ENCODE peak calls at places on chromosome 19, in ten cellular contexts. One of them, this sample, is unnamed.

GRCh38 chr19:4414144-4414799 is 11.8 kb downstream of the CHAF1A start:
- DNase-seq in NCI-H82: no peak
- DNase-seq in nucleus accumbens: no peak
- DNase-seq in uterus: no peak
- DNase-seq in activated CD4-positive, alpha-beta T cell treated with anti-CD3 and anti-CD28 coated beads, Interleukin-2, amount 10 ng/mL, durations not matched to agents 7 days and 5 days: no peak
- DNase-seq in stimulated activated CD4-positive, alpha-beta T cell treated with anti-CD3 and anti-CD28 coated beads, Interleukin-15, amount 100 ng/mL, for 1 hour: no peak
- DNase-seq in lung microvascular endothelial cell: no peak
- DNase-seq in skeletal muscle cell: no peak
- DNase-seq in NCI-H69: no peak
- DNase-seq in activated naive CD4-positive, alpha-beta T cell: no peak
- DNase-seq in this sample: no peak

GRCh38 chr19:45884682-45885555 is 1.0 kb downstream of the IRF2BP1 start:
- DNase-seq in NCI-H82: peak
- DNase-seq in nucleus accumbens: no peak
- DNase-seq in uterus: no peak
- DNase-seq in activated CD4-positive, alpha-beta T cell treated with anti-CD3 and anti-CD28 coated beads, Interleukin-2, amount 10 ng/mL, durations not matched to agents 7 days and 5 days: no peak
- DNase-seq in stimulated activated CD4-positive, alpha-beta T cell treated with anti-CD3 and anti-CD28 coated beads, Interleukin-15, amount 100 ng/mL, for 1 hour: no peak
- DNase-seq in lung microvascular endothelial cell: no peak
- DNase-seq in skeletal muscle cell: no peak
- DNase-seq in NCI-H69: peak
- DNase-seq in activated naive CD4-positive, alpha-beta T cell: no peak
- DNase-seq in this sample: no peak

GRCh38 chr19:49637865-49638350 is 2.0 kb downstream of the RRAS start:
- DNase-seq in NCI-H82: peak
- DNase-seq in nucleus accumbens: no peak
- DNase-seq in uterus: peak
- DNase-seq in activated CD4-positive, alpha-beta T cell treated with anti-CD3 and anti-CD28 coated beads, Interleukin-2, amount 10 ng/mL, durations not matched to agents 7 days and 5 days: no peak
- DNase-seq in stimulated activated CD4-positive, alpha-beta T cell treated with anti-CD3 and anti-CD28 coated beads, Interleukin-15, amount 100 ng/mL, for 1 hour: no peak
- DNase-seq in lung microvascular endothelial cell: no peak
- DNase-seq in skeletal muscle cell: peak
- DNase-seq in NCI-H69: peak
- DNase-seq in activated naive CD4-positive, alpha-beta T cell: no peak
- DNase-seq in this sample: no peak

GRCh38 chr19:6352381-6353165 is 8.8 kb upstream of the CLPP start:
- DNase-seq in NCI-H82: no peak
- DNase-seq in nucleus accumbens: no peak
- DNase-seq in uterus: no peak
- DNase-seq in activated CD4-positive, alpha-beta T cell treated with anti-CD3 and anti-CD28 coated beads, Interleukin-2, amount 10 ng/mL, durations not matched to agents 7 days and 5 days: no peak
- DNase-seq in stimulated activated CD4-positive, alpha-beta T cell treated with anti-CD3 and anti-CD28 coated beads, Interleukin-15, amount 100 ng/mL, for 1 hour: no peak
- DNase-seq in lung microvascular endothelial cell: no peak
- DNase-seq in skeletal muscle cell: no peak
- DNase-seq in NCI-H69: no peak
- DNase-seq in activated naive CD4-positive, alpha-beta T cell: no peak
- DNase-seq in this sample: no peak

GRCh38 chr19:44072543-44073401 is 813 bp downstream of the ZNF284 start:
- DNase-seq in NCI-H82: peak
- DNase-seq in nucleus accumbens: no peak
- DNase-seq in uterus: no peak
- DNase-seq in activated CD4-positive, alpha-beta T cell treated with anti-CD3 and anti-CD28 coated beads, Interleukin-2, amount 10 ng/mL, durations not matched to agents 7 days and 5 days: no peak
- DNase-seq in stimulated activated CD4-positive, alpha-beta T cell treated with anti-CD3 and anti-CD28 coated beads, Interleukin-15, amount 100 ng/mL, for 1 hour: no peak
- DNase-seq in lung microvascular endothelial cell: peak
- DNase-seq in skeletal muscle cell: no peak
- DNase-seq in NCI-H69: peak
- DNase-seq in activated naive CD4-positive, alpha-beta T cell: no peak
- DNase-seq in this sample: no peak

GRCh38 chr19:5547881-5548280 is 19.9 kb downstream of the TINCR start:
- DNase-seq in NCI-H82: peak
- DNase-seq in nucleus accumbens: no peak
- DNase-seq in uterus: no peak
- DNase-seq in activated CD4-positive, alpha-beta T cell treated with anti-CD3 and anti-CD28 coated beads, Interleukin-2, amount 10 ng/mL, durations not matched to agents 7 days and 5 days: peak
- DNase-seq in stimulated activated CD4-positive, alpha-beta T cell treated with anti-CD3 and anti-CD28 coated beads, Interleukin-15, amount 100 ng/mL, for 1 hour: no peak
- DNase-seq in lung microvascular endothelial cell: peak
- DNase-seq in skeletal muscle cell: no peak
- DNase-seq in NCI-H69: peak
- DNase-seq in activated naive CD4-positive, alpha-beta T cell: no peak
- DNase-seq in this sample: no peak

GRCh38 chr19:4061178-4061682 is 5.5 kb downstream of the ZBTB7A start:
- DNase-seq in NCI-H82: no peak
- DNase-seq in nucleus accumbens: no peak
- DNase-seq in uterus: peak
- DNase-seq in activated CD4-positive, alpha-beta T cell treated with anti-CD3 and anti-CD28 coated beads, Interleukin-2, amount 10 ng/mL, durations not matched to agents 7 days and 5 days: no peak
- DNase-seq in stimulated activated CD4-positive, alpha-beta T cell treated with anti-CD3 and anti-CD28 coated beads, Interleukin-15, amount 100 ng/mL, for 1 hour: no peak
- DNase-seq in lung microvascular endothelial cell: peak
- DNase-seq in skeletal muscle cell: no peak
- DNase-seq in NCI-H69: peak
- DNase-seq in activated naive CD4-positive, alpha-beta T cell: no peak
- DNase-seq in this sample: no peak

GRCh38 chr19:18090545-18091216 is 3.9 kb upstream of the IL12RB1 start:
- DNase-seq in NCI-H82: no peak
- DNase-seq in nucleus accumbens: peak
- DNase-seq in uterus: no peak
- DNase-seq in activated CD4-positive, alpha-beta T cell treated with anti-CD3 and anti-CD28 coated beads, Interleukin-2, amount 10 ng/mL, durations not matched to agents 7 days and 5 days: no peak
- DNase-seq in stimulated activated CD4-positive, alpha-beta T cell treated with anti-CD3 and anti-CD28 coated beads, Interleukin-15, amount 100 ng/mL, for 1 hour: no peak
- DNase-seq in lung microvascular endothelial cell: peak
- DNase-seq in skeletal muscle cell: no peak
- DNase-seq in NCI-H69: no peak
- DNase-seq in activated naive CD4-positive, alpha-beta T cell: no peak
- DNase-seq in this sample: no peak

GRCh38 chr19:610801-611505 is 21.3 kb downstream of the HCN2 start:
- DNase-seq in NCI-H82: peak
- DNase-seq in nucleus accumbens: no peak
- DNase-seq in uterus: no peak
- DNase-seq in activated CD4-positive, alpha-beta T cell treated with anti-CD3 and anti-CD28 coated beads, Interleukin-2, amount 10 ng/mL, durations not matched to agents 7 days and 5 days: peak
- DNase-seq in stimulated activated CD4-positive, alpha-beta T cell treated with anti-CD3 and anti-CD28 coated beads, Interleukin-15, amount 100 ng/mL, for 1 hour: peak
- DNase-seq in lung microvascular endothelial cell: peak
- DNase-seq in skeletal muscle cell: peak
- DNase-seq in NCI-H69: peak
- DNase-seq in activated naive CD4-positive, alpha-beta T cell: no peak
- DNase-seq in this sample: no peak

GRCh38 chr19:3071764-3072163 is 9.5 kb upstream of the TLE5 start:
- DNase-seq in NCI-H82: peak
- DNase-seq in nucleus accumbens: no peak
- DNase-seq in uterus: no peak
- DNase-seq in activated CD4-positive, alpha-beta T cell treated with anti-CD3 and anti-CD28 coated beads, Interleukin-2, amount 10 ng/mL, durations not matched to agents 7 days and 5 days: no peak
- DNase-seq in stimulated activated CD4-positive, alpha-beta T cell treated with anti-CD3 and anti-CD28 coated beads, Interleukin-15, amount 100 ng/mL, for 1 hour: no peak
- DNase-seq in lung microvascular endothelial cell: no peak
- DNase-seq in skeletal muscle cell: no peak
- DNase-seq in NCI-H69: peak
- DNase-seq in activated naive CD4-positive, alpha-beta T cell: no peak
- DNase-seq in this sample: no peak

GRCh38 chr19:4327252-4327876 is 11.3 kb downstream of the STAP2 start:
- DNase-seq in NCI-H82: peak
- DNase-seq in nucleus accumbens: peak
- DNase-seq in uterus: peak
- DNase-seq in activated CD4-positive, alpha-beta T cell treated with anti-CD3 and anti-CD28 coated beads, Interleukin-2, amount 10 ng/mL, durations not matched to agents 7 days and 5 days: peak
- DNase-seq in stimulated activated CD4-positive, alpha-beta T cell treated with anti-CD3 and anti-CD28 coated beads, Interleukin-15, amount 100 ng/mL, for 1 hour: peak
- DNase-seq in lung microvascular endothelial cell: peak
- DNase-seq in skeletal muscle cell: no peak
- DNase-seq in NCI-H69: peak
- DNase-seq in activated naive CD4-positive, alpha-beta T cell: no peak
- DNase-seq in this sample: peak

GRCh38 chr19:18491995-18492953 is 29.6 kb downstream of the ELL start:
- DNase-seq in NCI-H82: no peak
- DNase-seq in nucleus accumbens: no peak
- DNase-seq in uterus: no peak
- DNase-seq in activated CD4-positive, alpha-beta T cell treated with anti-CD3 and anti-CD28 coated beads, Interleukin-2, amount 10 ng/mL, durations not matched to agents 7 days and 5 days: no peak
- DNase-seq in stimulated activated CD4-positive, alpha-beta T cell treated with anti-CD3 and anti-CD28 coated beads, Interleukin-15, amount 100 ng/mL, for 1 hour: no peak
- DNase-seq in lung microvascular endothelial cell: no peak
- DNase-seq in skeletal muscle cell: no peak
- DNase-seq in NCI-H69: no peak
- DNase-seq in activated naive CD4-positive, alpha-beta T cell: no peak
- DNase-seq in this sample: no peak